ENCODE peak calls at places on chromosome 16, in four cellular contexts. One of them, this sample, is unnamed.

GRCh38 chr16:57185446-57185944 is 344 bp downstream of the PSME3IP1 start:
- DNase-seq in Peyer's patch: no peak
- DNase-seq in T-helper 1 cell: no peak
- DNase-seq in glomerular endothelial cell: no peak
- DNase-seq in this sample: no peak

GRCh38 chr16:47888142-47888541 is 267.7 kb downstream of the ABCC12 start:
- DNase-seq in Peyer's patch: no peak
- DNase-seq in T-helper 1 cell: no peak
- DNase-seq in glomerular endothelial cell: no peak
- DNase-seq in this sample: no peak

GRCh38 chr16:75244844-75245758 is 6.3 kb downstream of the BCAR1 start:
- DNase-seq in Peyer's patch: peak
- DNase-seq in T-helper 1 cell: no peak
- DNase-seq in glomerular endothelial cell: peak
- DNase-seq in this sample: no peak

GRCh38 chr16:66988197-66988788 is at the start of gene CES4A:
- DNase-seq in Peyer's patch: peak
- DNase-seq in T-helper 1 cell: no peak
- DNase-seq in glomerular endothelial cell: no peak
- DNase-seq in this sample: no peak

GRCh38 chr16:87303431-87303930 is 13.7 kb downstream of the C16orf95 start:
- DNase-seq in Peyer's patch: no peak
- DNase-seq in T-helper 1 cell: no peak
- DNase-seq in glomerular endothelial cell: no peak
- DNase-seq in this sample: no peak

GRCh38 chr16:89153848-89154271 is 17.7 kb upstream of the CDH15 start:
- DNase-seq in Peyer's patch: no peak
- DNase-seq in T-helper 1 cell: no peak
- DNase-seq in glomerular endothelial cell: no peak
- DNase-seq in this sample: no peak

GRCh38 chr16:89042711-89043551 is 50.7 kb upstream of the ACSF3 start:
- DNase-seq in Peyer's patch: no peak
- DNase-seq in T-helper 1 cell: no peak
- DNase-seq in glomerular endothelial cell: no peak
- DNase-seq in this sample: no peak

GRCh38 chr16:3842994-3843393 is 37.5 kb downstream of the CREBBP start:
- DNase-seq in Peyer's patch: no peak
- DNase-seq in T-helper 1 cell: no peak
- DNase-seq in glomerular endothelial cell: no peak
- DNase-seq in this sample: no peak